ENCODE peak calls at places on chromosomes 11 and 22, in seven cellular contexts. N is suprapubic skin, I is osteocyte, J is mucosa of descending colon, R is dorsolateral prefrontal cortex, O is transverse colon, A is MM.1S. M is an unnamed sample.

GRCh38 chr11:15912291-15912690 is 444.1 kb downstream of the SOX6 start:
- DNase-seq in N (peak), I (no peak), J (no peak), R (no peak), O (no peak), A (no peak), M (no peak)

GRCh38 chr11:31643831-31644230 is 134.3 kb downstream of the ELP4 start:
- DNase-seq in N (no peak), I (no peak), J (no peak), R (no peak), O (no peak), A (no peak), M (peak)

GRCh38 chr22:49096476-49096875 is 731.2 kb downstream of the BRD1 start:
- DNase-seq in N (no peak), I (no peak), J (no peak), R (no peak), O (no peak), A (no peak), M (no peak)

GRCh38 chr11:29260939-29261705 is 755.7 kb downstream of the KCNA4 start:
- DNase-seq in N (no peak), I (no peak), J (no peak), R (no peak), O (no peak), A (no peak), M (peak)

GRCh38 chr11:75626692-75627536 is 41.9 kb downstream of the MAP6 start:
- DNase-seq in N (no peak), I (no peak), J (no peak), R (no peak), O (no peak), A (no peak), M (peak)

GRCh38 chr22:44357962-44358553 is 45.3 kb upstream of the SHISAL1 start:
- DNase-seq in N (peak), I (no peak), J (no peak), R (peak), O (peak), A (no peak), M (no peak)

GRCh38 chr22:25903294-25903693 is 161.3 kb downstream of the MYO18B start:
- DNase-seq in N (no peak), I (peak), J (no peak), R (no peak), O (no peak), A (no peak), M (no peak)

GRCh38 chr22:22616636-22617035 is 27.8 kb upstream of the GGTLC2 start:
- DNase-seq in N (no peak), I (no peak), J (no peak), R (no peak), O (no peak), A (peak), M (no peak)

GRCh38 chr11:9263840-9264380 is 1.2 kb downstream of the DENND5A start:
- DNase-seq in N (no peak), I (no peak), J (no peak), R (no peak), O (no peak), A (peak), M (no peak)

GRCh38 chr11:65069217-65069616 is 10.9 kb upstream of the NAALADL1 start:
- DNase-seq in N (no peak), I (no peak), J (no peak), R (no peak), O (no peak), A (no peak), M (no peak)

GRCh38 chr11:62905927-62906531 is 15.1 kb downstream of the CHRM1 start:
- DNase-seq in N (no peak), I (peak), J (peak), R (peak), O (peak), A (peak), M (peak)

GRCh38 chr11:110759972-110760381 is 47.7 kb upstream of the ARHGAP20 start:
- DNase-seq in N (no peak), I (no peak), J (peak), R (no peak), O (peak), A (no peak), M (peak)

GRCh38 chr11:108734956-108735559 is 70.2 kb downstream of the DDX10 start:
- DNase-seq in N (no peak), I (no peak), J (no peak), R (no peak), O (no peak), A (peak), M (peak)

GRCh38 chr22:41305646-41306045 is 4.3 kb downstream of the ZC3H7B start:
- DNase-seq in N (no peak), I (no peak), J (no peak), R (no peak), O (no peak), A (no peak), M (no peak)

GRCh38 chr11:33344611-33345010 is 87.4 kb downstream of the HIPK3 start:
- DNase-seq in N (no peak), I (no peak), J (no peak), R (no peak), O (no peak), A (peak), M (no peak)

GRCh38 chr11:77559686-77560425 is 29.9 kb upstream of the AQP11 start:
- DNase-seq in N (no peak), I (peak), J (no peak), R (no peak), O (no peak), A (no peak), M (peak)

GRCh38 chr11:209275-210121 is 2.0 kb downstream of the RIC8A start:
- DNase-seq in N (peak), I (no peak), J (no peak), R (no peak), O (no peak), A (no peak), M (no peak)

GRCh38 chr11:2088284-2088683 is 50.9 kb downstream of the IGF2 start:
- DNase-seq in N (no peak), I (no peak), J (no peak), R (no peak), O (no peak), A (no peak), M (no peak)

GRCh38 chr11:34640050-34640971 is 19.4 kb downstream of the EHF start:
- DNase-seq in N (no peak), I (no peak), J (peak), R (no peak), O (peak), A (no peak), M (no peak)

GRCh38 chr11:1152316-1153104 is 5.2 kb upstream of the MUC5AC start:
- DNase-seq in N (no peak), I (no peak), J (no peak), R (no peak), O (no peak), A (no peak), M (peak)

GRCh38 chr11:2789791-2790580 is 90.2 kb upstream of the KCNQ1OT1 start:
- DNase-seq in N (peak), I (peak), J (no peak), R (peak), O (peak), A (no peak), M (no peak)

GRCh38 chr11:87324817-87325489 is 287.2 kb downstream of the TMEM135 start:
- DNase-seq in N (no peak), I (no peak), J (no peak), R (no peak), O (no peak), A (no peak), M (no peak)

DNA sequence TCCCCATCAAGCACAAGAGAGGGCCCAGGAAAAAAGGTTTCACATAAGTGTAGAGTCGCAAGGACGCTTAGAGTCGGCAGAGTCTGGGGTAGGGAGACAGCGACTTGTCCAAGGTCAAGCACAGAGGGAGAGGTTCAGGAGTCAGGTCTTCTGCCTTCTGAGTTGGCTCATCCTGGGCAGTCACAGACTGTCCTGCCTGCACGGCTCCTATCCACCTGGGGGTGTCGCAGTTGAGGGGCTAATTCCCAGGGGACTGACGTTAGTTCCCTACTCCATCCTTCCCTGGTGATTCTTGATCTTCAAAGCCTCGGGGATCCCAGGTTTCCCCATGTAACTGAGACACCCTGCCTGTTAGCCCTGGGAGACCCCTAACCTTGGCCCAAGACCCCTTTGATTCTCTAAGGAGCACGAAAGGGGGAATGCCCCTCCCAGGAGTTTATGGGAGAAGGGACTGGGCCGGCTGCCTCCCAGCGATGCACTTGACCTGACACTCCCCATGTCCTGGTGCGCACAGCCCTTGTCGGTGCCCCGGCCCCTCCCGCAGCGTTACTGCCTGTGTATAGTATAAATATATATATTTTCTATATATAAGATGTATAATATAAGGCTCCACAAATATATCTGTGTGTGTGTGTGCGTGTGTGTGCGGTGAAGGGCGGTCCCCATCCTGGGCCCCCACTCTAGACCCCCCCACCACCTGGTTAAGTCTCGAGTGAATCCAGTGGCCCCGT is 14.7 kb upstream of the TAB1 start:
- DNase-seq in N (no peak), I (no peak), J (no peak), R (no peak), O (no peak), A (no peak), M (peak)
- TF ChIP-seq CTCF in N (peak), I (peak), J (no peak), R (peak), O (peak), A (no peak), M (peak)

DNA sequence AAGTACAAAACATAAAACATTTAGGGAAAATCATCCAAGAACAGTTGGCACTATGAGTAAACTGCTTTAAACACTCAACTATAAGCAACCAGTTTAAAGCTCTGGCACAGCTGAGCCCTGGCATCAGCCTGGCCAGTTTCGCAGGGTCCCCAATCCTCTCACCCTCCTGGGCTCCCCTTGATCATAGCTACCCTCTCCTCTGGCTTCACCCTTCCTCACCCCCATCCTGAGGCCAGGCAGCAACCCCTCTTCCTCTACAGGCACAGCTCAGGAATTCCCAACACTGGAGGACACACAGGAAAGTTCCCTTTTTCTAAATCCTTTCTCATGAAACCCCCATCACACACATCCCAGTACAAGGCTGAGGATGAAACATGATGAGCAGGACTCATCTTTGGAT is 232.8 kb downstream of the BUD13 start:
- DNase-seq in N (peak), I (no peak), J (no peak), R (no peak), O (no peak), A (no peak), M (no peak)
- TF ChIP-seq CTCF in N (no peak), I (no peak), J (no peak), R (no peak), O (no peak), A (no peak), M (no peak)

GRCh38 chr11:114264381-114264780 is 31.8 kb upstream of the NNMT start:
- DNase-seq in N (peak), I (no peak), J (no peak), R (no peak), O (no peak), A (no peak), M (no peak)

GRCh38 chr11:114265084-114265878 is 30.9 kb upstream of the NNMT start:
- DNase-seq in N (peak), I (no peak), J (no peak), R (no peak), O (no peak), A (no peak), M (no peak)

GRCh38 chr11:114261791-114262190 is 34.4 kb upstream of the NNMT start:
- DNase-seq in N (no peak), I (no peak), J (no peak), R (no peak), O (no peak), A (no peak), M (no peak)

GRCh38 chr11:114263510-114264170 is 32.6 kb upstream of the NNMT start:
- DNase-seq in N (peak), I (no peak), J (no peak), R (no peak), O (no peak), A (no peak), M (no peak)

GRCh38 chr11:114262681-114263509 is 33.3 kb upstream of the NNMT start:
- DNase-seq in N (no peak), I (no peak), J (peak), R (peak), O (no peak), A (peak), M (peak)
- TF ChIP-seq CTCF in N (no peak), I (peak), J (no peak), R (peak), O (peak), A (peak), M (peak)

DNA sequence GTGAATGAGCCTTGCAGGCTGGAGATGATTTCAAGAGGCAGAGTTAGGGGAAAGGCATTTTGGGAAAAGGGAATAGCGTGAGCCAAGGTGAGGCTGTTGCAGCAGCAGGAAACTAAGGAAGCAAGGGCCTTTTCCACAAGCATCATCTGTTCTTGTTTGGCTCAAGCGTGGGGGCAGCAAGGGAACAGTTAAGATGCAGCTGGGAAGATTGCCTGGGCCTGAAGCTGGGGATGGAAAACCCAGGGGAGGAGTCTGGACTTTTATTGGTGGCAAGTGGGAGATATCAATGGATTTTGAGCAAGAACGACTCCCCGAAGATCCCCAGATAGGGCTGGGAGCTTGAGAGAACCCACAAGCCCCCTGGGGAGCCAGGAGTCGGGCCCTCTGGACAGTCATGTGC is 27.3 kb upstream of the PICK1 start:
- DNase-seq in N (no peak), I (no peak), J (no peak), R (peak), O (no peak), A (no peak), M (no peak)
- TF ChIP-seq CTCF in N (no peak), I (no peak), J (no peak), R (no peak), O (no peak), A (no peak), M (no peak)

DNA sequence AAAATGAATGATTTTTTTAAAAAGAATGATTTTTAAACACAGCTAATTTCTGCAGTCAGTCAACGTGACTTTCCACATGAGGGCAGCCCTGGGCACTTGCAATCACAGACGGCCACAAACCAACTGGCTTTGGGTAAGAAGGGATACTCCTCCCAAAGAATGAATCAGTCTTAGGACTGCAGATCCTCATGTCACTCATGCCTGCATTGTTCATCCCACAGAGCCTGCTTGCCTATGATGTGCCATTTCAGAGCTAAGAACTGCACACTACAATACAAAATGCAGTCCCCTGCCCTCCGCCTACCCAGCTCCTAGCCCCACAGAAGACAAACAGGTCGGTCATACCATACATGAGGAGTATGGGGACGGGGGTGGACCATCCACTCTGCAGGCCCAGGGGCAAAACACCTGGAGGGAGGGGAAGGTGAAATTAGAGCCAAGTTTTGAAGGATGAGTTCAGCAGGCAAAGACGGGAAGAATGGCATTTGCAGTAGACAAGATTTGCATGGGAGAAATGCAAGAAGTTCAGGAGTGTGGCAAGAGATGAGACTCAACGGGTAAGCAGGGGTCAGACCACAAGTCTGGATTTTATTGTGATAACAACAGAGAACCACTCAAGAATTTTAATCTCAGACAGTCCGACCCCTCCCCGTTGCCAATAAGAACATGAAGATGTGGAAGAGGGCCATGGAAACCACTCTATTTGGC is 24.7 kb downstream of the PACSIN2 start:
- DNase-seq in N (no peak), I (no peak), J (no peak), R (no peak), O (peak), A (no peak), M (peak)
- TF ChIP-seq CTCF in N (peak), I (peak), J (no peak), R (no peak), O (no peak), A (no peak), M (peak)

DNA sequence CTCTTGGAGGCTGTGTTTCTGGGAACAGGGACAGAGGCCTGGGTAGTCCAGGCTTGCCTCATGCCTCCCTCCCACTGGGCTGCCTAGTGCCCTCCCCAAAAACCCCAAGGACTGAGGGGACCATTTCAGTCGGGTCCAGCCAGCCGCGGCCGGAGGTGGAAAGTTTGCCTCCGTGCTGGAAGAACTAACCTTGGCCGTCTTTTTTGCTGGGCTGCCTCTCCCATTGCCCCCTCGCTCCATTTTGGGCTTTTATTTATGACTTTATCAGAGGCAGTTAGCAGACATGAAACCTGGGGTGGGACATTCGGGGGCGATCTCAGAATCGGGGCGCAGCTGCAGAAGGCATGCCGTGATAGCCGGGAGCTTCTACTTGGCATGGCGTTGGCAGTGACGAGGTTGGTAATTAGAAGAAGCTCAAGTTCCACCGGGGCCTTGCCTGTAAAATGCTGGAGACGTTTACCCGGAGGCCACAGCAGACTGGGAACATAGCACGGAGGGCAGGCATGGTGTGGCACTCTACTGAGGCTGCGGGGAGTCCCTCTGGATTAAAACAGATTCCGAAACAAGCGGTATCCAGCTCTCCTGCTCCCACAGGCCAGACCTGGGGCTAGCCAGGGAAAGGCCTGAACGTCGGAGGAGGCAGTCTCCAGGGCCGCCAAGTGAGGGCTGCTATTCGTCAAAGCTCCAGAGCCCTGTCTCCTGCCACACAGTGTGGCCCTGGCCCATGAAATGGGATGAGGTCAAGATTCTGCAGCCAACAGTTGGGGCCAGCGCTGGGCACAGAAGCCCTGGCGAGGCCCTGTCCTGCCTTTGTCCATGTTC is 76.4 kb upstream of the PPARA start:
- DNase-seq in N (peak), I (no peak), J (peak), R (peak), O (peak), A (no peak), M (no peak)
- TF ChIP-seq CTCF in N (no peak), I (no peak), J (no peak), R (no peak), O (no peak), A (no peak), M (no peak)

DNA sequence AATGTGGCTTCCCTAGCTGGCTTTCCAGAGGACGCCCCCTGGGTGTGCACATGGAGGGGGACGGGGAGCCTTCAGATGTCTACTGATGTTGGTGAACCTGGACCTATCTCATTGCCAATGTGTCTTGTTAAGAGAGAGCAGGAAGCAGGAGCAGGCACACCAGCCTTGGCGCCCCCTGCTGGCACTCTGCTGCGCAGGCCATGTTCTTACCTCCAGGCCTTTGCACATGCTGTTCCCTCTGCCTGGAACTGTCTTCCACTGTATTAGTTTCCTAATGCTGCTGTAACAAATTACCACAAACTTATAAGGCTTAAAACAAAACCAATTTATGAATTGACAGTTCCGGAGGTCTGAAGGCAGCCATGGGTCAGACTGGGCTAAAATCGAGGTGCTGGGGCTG is 23.6 kb upstream of the MN1 start:
- DNase-seq in N (no peak), I (no peak), J (peak), R (no peak), O (no peak), A (no peak), M (no peak)
- TF ChIP-seq CTCF in N (no peak), I (peak), J (no peak), R (no peak), O (peak), A (peak), M (peak)